ENCODE peak calls at places on chromosome 19, in nine cellular contexts. D, T, A, U, C, I, S, G and R are unnamed samples.

GRCh38 chr19:47806435-47806834 is 2.1 kb upstream of the TPRX1 start:
- DNase-seq in I (no peak), D (no peak), S (no peak), C (no peak), T (no peak), A (no peak), G (no peak), U (no peak), R (no peak)

GRCh38 chr19:54391589-54392061 is 23.6 kb upstream of the TTYH1 start:
- DNase-seq in C (no peak), D (no peak), T (no peak), I (no peak), G (no peak), U (no peak), A (no peak), S (no peak), R (peak)

GRCh38 chr19:50255115-50255514 is 51.7 kb downstream of the MYH14 start:
- DNase-seq in C (no peak), D (no peak), U (no peak), G (no peak), I (no peak), A (no peak), S (no peak), T (no peak), R (no peak)

GRCh38 chr19:5903054-5903501 is 512 bp downstream of the NDUFA11 start:
- DNase-seq in D (no peak), G (no peak), A (no peak), T (no peak), U (no peak), I (no peak), S (no peak), C (no peak), R (no peak)

GRCh38 chr19:13978306-13978705 is 26.0 kb downstream of the DCAF15 start:
- DNase-seq in U (no peak), G (peak), S (peak), I (peak), D (peak), A (no peak), T (peak), C (peak), R (peak)

GRCh38 chr19:17329061-17329767 is 5.4 kb downstream of the ANO8 start:
- DNase-seq in C (no peak), D (no peak), I (no peak), A (no peak), U (no peak), S (no peak), T (no peak), G (no peak), R (no peak)

GRCh38 chr19:5293607-5294089 is 47.0 kb downstream of the PTPRS start:
- DNase-seq in I (peak), D (no peak), A (no peak), U (no peak), S (no peak), T (no peak), G (peak), C (peak), R (no peak)

GRCh38 chr19:3073159-3073563 is 10.9 kb upstream of the TLE5 start:
- DNase-seq in U (peak), D (no peak), G (peak), C (no peak), A (no peak), I (no peak), S (no peak), T (peak), R (no peak)

GRCh38 chr19:55678121-55678671 is 3.2 kb downstream of the EPN1 start:
- DNase-seq in C (no peak), G (no peak), U (no peak), T (no peak), S (no peak), I (peak), D (no peak), A (no peak), R (no peak)

GRCh38 chr19:12647490-12648071 is 19.0 kb downstream of the MAN2B1 start:
- DNase-seq in C (peak), G (peak), U (no peak), I (peak), T (peak), A (no peak), S (peak), D (peak), R (peak)

GRCh38 chr19:10729406-10729805 is 11.5 kb downstream of the DNM2 start:
- DNase-seq in D (no peak), S (no peak), I (no peak), A (no peak), C (no peak), U (no peak), T (no peak), G (no peak), R (no peak)

GRCh38 chr19:3122512-3122870 is 13.3 kb upstream of the GNA15 start:
- DNase-seq in C (peak), S (no peak), A (no peak), D (no peak), T (no peak), I (no peak), U (no peak), G (no peak), R (no peak)

GRCh38 chr19:51742736-51743288 is 8.9 kb downstream of the FPR1 start:
- DNase-seq in G (no peak), D (no peak), C (no peak), U (no peak), S (no peak), A (no peak), I (no peak), T (no peak), R (no peak)

GRCh38 chr19:3047307-3048189 is 14.7 kb downstream of the TLE5 start:
- DNase-seq in U (peak), A (no peak), C (peak), T (peak), D (peak), G (peak), S (no peak), I (peak), R (peak)

GRCh38 chr19:32570081-32570785 is 10.8 kb upstream of the PDCD5 start:
- DNase-seq in U (peak), C (peak), I (peak), S (peak), A (peak), G (peak), D (peak), T (peak), R (peak)

GRCh38 chr19:51469629-51470028 is 8.7 kb upstream of the CEACAM18 start:
- DNase-seq in D (no peak), G (no peak), T (no peak), A (no peak), U (no peak), S (no peak), C (no peak), I (no peak), R (no peak)